ENCODE peak calls at places on chromosomes 1 and 21, in nine cellular contexts. S is iPS-NIHi11; J is non-pigmented ciliary epithelial cell; O is CD4-positive, CD25-positive, alpha-beta regulatory T cell; C is occipital lobe; W is stimulated activated CD4-positive, alpha-beta T cell treated with anti-CD3 and anti-CD28 coated beads, Interleukin-15, amount 100 ng/mL, for 48 hours; K is mesendoderm; A is stimulated activated naive CD8-positive, alpha-beta T cell treated with anti-CD3 and anti-CD28 coated beads, Interleukin-15, Interleukin-2, amounts not matched to agents 100 U/mL and 50 U/mL, for 24 hours; B is naive thymus-derived CD4-positive, alpha-beta T cell. Z is an unnamed sample.

GRCh38 chr1:24351918-24352637 is 32.9 kb downstream of the GRHL3 start:
- DNase-seq in S (no peak), J (no peak), O (no peak), C (peak), W (peak), K (no peak), A (peak), B (no peak), Z (no peak)

GRCh38 chr1:161068306-161069200 is 1.1 kb downstream of the ARHGAP30 start:
- DNase-seq in S (peak), J (no peak), O (peak), C (no peak), W (peak), K (no peak), A (peak), B (peak), Z (no peak)

GRCh38 chr1:2554621-2555387 is 1.4 kb upstream of the TNFRSF14 start:
- DNase-seq in S (no peak), J (no peak), O (peak), C (no peak), W (no peak), K (peak), A (peak), B (no peak), Z (no peak)

GRCh38 chr1:164790081-164790480 is 231.1 kb downstream of the PBX1 start:
- DNase-seq in S (no peak), J (no peak), O (no peak), C (no peak), W (no peak), K (no peak), A (no peak), B (no peak), Z (no peak)

GRCh38 chr1:114219247-114219872 is 65.7 kb upstream of the SYT6 start:
- DNase-seq in S (peak), J (no peak), O (no peak), C (no peak), W (no peak), K (peak), A (no peak), B (no peak), Z (no peak)

GRCh38 chr1:95286479-95286878 is 52.5 kb downstream of the RWDD3 start:
- DNase-seq in S (no peak), J (no peak), O (no peak), C (no peak), W (no peak), K (no peak), A (no peak), B (no peak), Z (no peak)

GRCh38 chr1:197017558-197018146 is 40.3 kb downstream of the CFHR5 start:
- DNase-seq in S (no peak), J (no peak), O (no peak), C (no peak), W (no peak), K (no peak), A (no peak), B (no peak), Z (no peak)

GRCh38 chr1:211606327-211606913 is 27.5 kb upstream of the SLC30A1 start:
- DNase-seq in S (no peak), J (no peak), O (no peak), C (no peak), W (peak), K (no peak), A (no peak), B (no peak), Z (no peak)

GRCh38 chr1:189859385-189859977 is 618.2 kb downstream of the BRINP3 start:
- DNase-seq in S (peak), J (no peak), O (no peak), C (no peak), W (no peak), K (peak), A (peak), B (no peak), Z (no peak)

GRCh38 chr1:41038110-41038509 is 16.6 kb upstream of the SLFNL1 start:
- DNase-seq in S (no peak), J (no peak), O (no peak), C (no peak), W (no peak), K (no peak), A (no peak), B (no peak), Z (no peak)

GRCh38 chr21:25118648-25119047 is 488.6 kb downstream of the MRPL39 start:
- DNase-seq in S (no peak), J (no peak), O (no peak), C (no peak), W (no peak), K (no peak), A (no peak), B (no peak), Z (no peak)

GRCh38 chr1:21574464-21575151 is 65.4 kb downstream of the ALPL start:
- DNase-seq in S (peak), J (no peak), O (no peak), C (no peak), W (no peak), K (peak), A (no peak), B (no peak), Z (no peak)

GRCh38 chr1:184002071-184002470 is 35.5 kb downstream of the COLGALT2 start:
- DNase-seq in S (peak), J (peak), O (no peak), C (peak), W (no peak), K (peak), A (no peak), B (no peak), Z (no peak)

GRCh38 chr1:184376359-184376758 is 10.5 kb upstream of the C1orf21 start:
- DNase-seq in S (no peak), J (no peak), O (no peak), C (no peak), W (no peak), K (no peak), A (no peak), B (no peak), Z (no peak)

GRCh38 chr1:44775930-44776748 is 799 bp downstream of the RPS8 start:
- DNase-seq in S (no peak), J (no peak), O (no peak), C (no peak), W (no peak), K (peak), A (no peak), B (no peak), Z (no peak)

GRCh38 chr1:109267743-109268300 is 15.1 kb downstream of the PSRC1 start:
- DNase-seq in S (no peak), J (no peak), O (no peak), C (no peak), W (no peak), K (peak), A (no peak), B (no peak), Z (no peak)

Z was measured in SK-N-MC.